ENCODE peak calls at places on chromosomes 11 and 22, in six cellular contexts. E is body of pancreas, B is tibial nerve, Y is IMR-90, C is A549, P is thyroid gland. G is an unnamed sample.

GRCh38 chr22:32457031-32457430 is 7.2 kb downstream of the BPIFC start:
- DNase-seq in E (no peak), B (no peak), Y (no peak), C (no peak), P (no peak), G (no peak)

GRCh38 chr11:73287400-73288101 is 15.4 kb downstream of the P2RY6 start:
- DNase-seq in E (no peak), B (no peak), Y (no peak), C (no peak), P (peak; percentile 49), G (no peak)

GRCh38 chr11:12430351-12430750 is 53.0 kb downstream of the PARVA start:
- DNase-seq in E (no peak), B (no peak), Y (peak; percentile 77), C (no peak), P (no peak), G (no peak)

GRCh38 chr11:16286095-16286494 is 70.3 kb downstream of the SOX6 start:
- DNase-seq in E (no peak), B (no peak), Y (peak; percentile 23), C (no peak), P (no peak), G (no peak)

GRCh38 chr22:26410398-26410797 is 18.7 kb upstream of the ASPHD2 start:
- DNase-seq in E (no peak), B (no peak), Y (no peak), C (no peak), P (no peak), G (no peak)

GRCh38 chr22:44628856-44629255 is 73.1 kb upstream of the PRR5 start:
- DNase-seq in E (no peak), B (no peak), Y (no peak), C (no peak), P (no peak), G (no peak)

GRCh38 chr11:46736146-46736545 is 17.1 kb downstream of the F2 start:
- DNase-seq in E (no peak), B (no peak), Y (no peak), C (no peak), P (no peak), G (no peak)

GRCh38 chr11:45662665-45663485 is 2.5 kb downstream of the CHST1 start:
- DNase-seq in E (no peak), B (no peak), Y (peak; percentile 89), C (peak; percentile 63), P (no peak), G (no peak)

GRCh38 chr11:19164230-19164855 is 37.4 kb downstream of the CSRP3 start:
- DNase-seq in E (no peak), B (no peak), Y (no peak), C (no peak), P (no peak), G (no peak)

GRCh38 chr11:126329644-126330200 is 25.8 kb upstream of the ST3GAL4 start:
- DNase-seq in E (no peak), B (no peak), Y (peak; percentile 17), C (no peak), P (no peak), G (no peak)

GRCh38 chr11:125777309-125777708 is 1.3 kb downstream of the PATE2 start:
- DNase-seq in E (no peak), B (no peak), Y (peak; percentile 47), C (no peak), P (no peak), G (no peak)

GRCh38 chr22:50710886-50711285 is 27.1 kb upstream of the ACR start:
- DNase-seq in E (no peak), B (no peak), Y (no peak), C (no peak), P (no peak), G (no peak)

GRCh38 chr11:32148824-32149223 is 58.0 kb downstream of the RCN1 start:
- DNase-seq in E (no peak), B (no peak), Y (no peak), C (no peak), P (no peak), G (no peak)

GRCh38 chr11:33622806-33623205 is 77.8 kb downstream of the C11orf91 start:
- DNase-seq in E (no peak), B (no peak), Y (no peak), C (no peak), P (no peak), G (no peak)

GRCh38 chr11:43119275-43119970 is 192.4 kb upstream of the API5 start:
- DNase-seq in E (no peak), B (no peak), Y (no peak), C (no peak), P (no peak), G (no peak)

GRCh38 chr22:21624120-21624879 is 5.5 kb downstream of the YDJC start:
- DNase-seq in E (no peak), B (no peak), Y (peak; percentile 23), C (no peak), P (no peak), G (no peak)

GRCh38 chr11:96112192-96113099 is 188.5 kb upstream of the MTMR2 start:
- DNase-seq in E (no peak), B (no peak), Y (peak; percentile 54), C (no peak), P (no peak), G (no peak)

GRCh38 chr11:30697032-30697431 is 110.9 kb upstream of the MPPED2 start:
- DNase-seq in E (no peak), B (no peak), Y (no peak), C (no peak), P (peak; percentile 41), G (no peak)

GRCh38 chr11:123519797-123520193 is 89.7 kb downstream of the GRAMD1B start:
- DNase-seq in E (no peak), B (no peak), Y (no peak), C (no peak), P (no peak), G (peak; percentile 51)

GRCh38 chr11:29395555-29396072 is 621.2 kb downstream of the KCNA4 start:
- DNase-seq in E (no peak), B (no peak), Y (no peak), C (no peak), P (no peak), G (no peak)

GRCh38 chr11:38950882-38951281 is 2352.8 kb upstream of the RAG2 start:
- DNase-seq in E (no peak), B (no peak), Y (no peak), C (no peak), P (no peak), G (no peak)

GRCh38 chr11:113906038-113906437 is 1.4 kb downstream of the HTR3B start:
- DNase-seq in E (peak; percentile 42), B (no peak), Y (peak; percentile 51), C (peak; percentile 10), P (no peak), G (no peak)

GRCh38 chr22:43227231-43227630 is 40.3 kb upstream of the TTLL12 start:
- DNase-seq in E (no peak), B (peak; percentile 58), Y (no peak), C (no peak), P (no peak), G (no peak)

GRCh38 chr11:16841984-16842383 is 103.5 kb downstream of the C11orf58 start:
- DNase-seq in E (no peak), B (no peak), Y (no peak), C (no peak), P (no peak), G (no peak)

GRCh38 chr22:30186048-30186447 is 60.5 kb downstream of the LIF start:
- DNase-seq in E (no peak), B (no peak), Y (no peak), C (no peak), P (no peak), G (no peak)

GRCh38 chr11:116641561-116642045 is 131.2 kb downstream of the BUD13 start:
- DNase-seq in E (peak; percentile 64), B (no peak), Y (no peak), C (peak; percentile 50), P (peak; percentile 59), G (peak; percentile 47)

GRCh38 chr11:88405853-88406252 is 68.3 kb upstream of the CTSC start:
- DNase-seq in E (no peak), B (no peak), Y (no peak), C (no peak), P (no peak), G (no peak)

GRCh38 chr11:28860898-28861297 is 752.7 kb downstream of the METTL15 start:
- DNase-seq in E (no peak), B (no peak), Y (peak; percentile 74), C (peak; percentile 14), P (no peak), G (no peak)

GRCh38 chr22:49734882-49735281 is 92.8 kb downstream of the BRD1 start:
- DNase-seq in E (no peak), B (peak; percentile 1), Y (no peak), C (no peak), P (no peak), G (no peak)

GRCh38 chr11:102399189-102399588 is 52.2 kb downstream of the BIRC2 start:
- DNase-seq in E (no peak), B (no peak), Y (no peak), C (no peak), P (peak; percentile 83), G (no peak)

DNA sequence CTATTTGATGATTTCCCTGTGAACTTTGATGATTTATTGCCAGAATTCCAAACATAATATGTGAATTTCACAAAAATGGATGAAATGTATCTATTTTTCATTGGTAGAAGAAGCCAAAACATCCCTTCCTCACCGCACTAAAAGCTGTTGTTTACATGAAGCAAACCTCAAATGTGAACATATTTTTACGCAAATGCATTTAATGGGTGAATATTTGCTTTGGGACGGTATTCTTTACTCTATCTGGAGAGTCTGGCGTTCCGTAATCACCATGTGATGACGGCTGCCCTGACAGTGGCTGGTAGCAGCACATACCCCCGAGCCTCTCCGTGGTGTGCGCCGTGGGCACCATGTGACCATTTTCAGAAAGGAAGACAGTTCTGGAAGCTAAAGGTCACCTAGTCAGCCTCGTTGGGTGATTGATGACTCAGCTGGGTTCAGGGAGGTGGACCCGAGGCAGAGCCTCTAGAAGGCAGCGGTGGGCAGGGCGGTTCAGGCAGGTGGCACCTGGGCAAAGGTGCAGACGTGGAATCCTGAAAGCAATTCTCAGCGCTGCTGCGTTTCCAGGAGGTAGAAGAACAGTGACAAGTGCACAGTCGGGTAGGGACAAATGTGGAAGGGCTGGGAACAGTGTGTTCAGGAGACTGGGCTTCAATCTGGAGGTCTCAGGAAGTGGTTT is 45.3 kb downstream of the PPARA start:
- DNase-seq in E (no peak), B (no peak), Y (peak; percentile 48), C (no peak), P (no peak), G (no peak)
- TF ChIP-seq POLR2A in E (no peak), B (no peak), Y (no peak), C (no peak), P (no peak), G (no peak)

DNA sequence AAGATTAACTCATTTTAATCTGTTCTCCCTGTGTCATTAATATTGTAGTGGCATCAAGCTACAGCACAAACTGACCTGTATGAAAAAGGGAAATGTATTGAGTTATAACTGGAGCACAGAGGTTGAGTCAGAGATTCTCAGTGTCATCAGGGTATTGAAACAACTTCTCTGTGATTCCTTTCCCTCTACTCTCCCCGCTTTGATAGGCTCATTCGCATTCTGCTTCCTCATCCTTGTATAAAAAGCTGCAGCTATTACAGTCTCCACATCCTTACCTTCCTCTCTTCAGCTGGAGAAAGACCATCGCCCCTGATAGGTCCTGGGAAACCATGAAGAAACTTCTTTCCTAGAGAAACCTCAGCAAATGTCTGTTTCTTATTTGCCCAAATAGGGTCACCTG is 90.0 kb downstream of the BDNF start:
- DNase-seq in E (no peak), B (no peak), Y (no peak), C (no peak), P (no peak), G (no peak)
- TF ChIP-seq POLR2A in E (no peak), B (no peak), Y (no peak), C (no peak), P (no peak), G (no peak)

GRCh38 chr22:37228106-37229011 is 15.7 kb downstream of the RAC2 start:
- DNase-seq in E (no peak), B (no peak), Y (peak; percentile 27), C (no peak), P (no peak), G (no peak)
- TF ChIP-seq POLR2A in E (no peak), B (no peak), Y (no peak), C (no peak), P (no peak), G (no peak)

GRCh38 chr22:41848468-41848867 is 15.6 kb downstream of the SREBF2 start:
- DNase-seq in E (no peak), B (peak; percentile 56), Y (no peak), C (no peak), P (no peak), G (no peak)
- TF ChIP-seq POLR2A in E (no peak), B (no peak), Y (no peak), C (no peak), P (no peak), G (no peak)

G was measured in adrenal gland.